ENCODE peak calls at places on chromosome 20, in seven cellular contexts. One of them, this sample, is unnamed.

GRCh38 chr20:33521461-33521860 is 31.6 kb downstream of the CBFA2T2 start:
- DNase-seq in endothelial cell of umbilical vein: no peak
- DNase-seq in IMR-90: no peak
- DNase-seq in A549: no peak
- DNase-seq in HepG2: no peak
- DNase-seq in esophagus squamous epithelium: no peak
- DNase-seq in K562: no peak
- DNase-seq in this sample: no peak

GRCh38 chr20:36644032-36644712 is 1.8 kb downstream of the SLA2 start:
- DNase-seq in endothelial cell of umbilical vein: no peak
- DNase-seq in IMR-90: no peak
- DNase-seq in A549: no peak
- DNase-seq in HepG2: no peak
- DNase-seq in esophagus squamous epithelium: no peak
- DNase-seq in K562: no peak
- DNase-seq in this sample: no peak

GRCh38 chr20:11229772-11230171 is 556.0 kb upstream of the JAG1 start:
- DNase-seq in endothelial cell of umbilical vein: peak; percentile 90
- DNase-seq in IMR-90: peak; percentile 99
- DNase-seq in A549: peak; percentile 66
- DNase-seq in HepG2: no peak
- DNase-seq in esophagus squamous epithelium: no peak
- DNase-seq in K562: no peak
- DNase-seq in this sample: no peak

GRCh38 chr20:54215157-54215789 is 7.4 kb downstream of the PFDN4 start:
- DNase-seq in endothelial cell of umbilical vein: no peak
- DNase-seq in IMR-90: no peak
- DNase-seq in A549: no peak
- DNase-seq in HepG2: no peak
- DNase-seq in esophagus squamous epithelium: no peak
- DNase-seq in K562: no peak
- DNase-seq in this sample: no peak

GRCh38 chr20:35743693-35744491 is 1.8 kb upstream of the RBM39 start:
- DNase-seq in endothelial cell of umbilical vein: peak; percentile 49
- DNase-seq in IMR-90: peak; percentile 31
- DNase-seq in A549: peak; percentile 54
- DNase-seq in HepG2: peak; percentile 79
- DNase-seq in esophagus squamous epithelium: no peak
- DNase-seq in K562: no peak
- DNase-seq in this sample: peak; percentile 41

GRCh38 chr20:58583141-58583540 is 67.9 kb upstream of the APCDD1L start:
- DNase-seq in endothelial cell of umbilical vein: no peak
- DNase-seq in IMR-90: peak; percentile 49
- DNase-seq in A549: no peak
- DNase-seq in HepG2: no peak
- DNase-seq in esophagus squamous epithelium: no peak
- DNase-seq in K562: no peak
- DNase-seq in this sample: no peak

GRCh38 chr20:54221383-54221782 is 13.5 kb downstream of the PFDN4 start:
- DNase-seq in endothelial cell of umbilical vein: no peak
- DNase-seq in IMR-90: no peak
- DNase-seq in A549: no peak
- DNase-seq in HepG2: no peak
- DNase-seq in esophagus squamous epithelium: no peak
- DNase-seq in K562: no peak
- DNase-seq in this sample: no peak

GRCh38 chr20:58753929-58754551 is 61.4 kb downstream of the NPEPL1 start:
- DNase-seq in endothelial cell of umbilical vein: no peak
- DNase-seq in IMR-90: no peak
- DNase-seq in A549: no peak
- DNase-seq in HepG2: no peak
- DNase-seq in esophagus squamous epithelium: no peak
- DNase-seq in K562: no peak
- DNase-seq in this sample: no peak

GRCh38 chr20:48717095-48717958 is 110.5 kb downstream of the PREX1 start:
- DNase-seq in endothelial cell of umbilical vein: no peak
- DNase-seq in IMR-90: no peak
- DNase-seq in A549: no peak
- DNase-seq in HepG2: no peak
- DNase-seq in esophagus squamous epithelium: no peak
- DNase-seq in K562: no peak
- DNase-seq in this sample: no peak

GRCh38 chr20:22402990-22403859 is 181.1 kb downstream of the FOXA2 start:
- DNase-seq in endothelial cell of umbilical vein: no peak
- DNase-seq in IMR-90: no peak
- DNase-seq in A549: peak; percentile 70
- DNase-seq in HepG2: peak; percentile 64
- DNase-seq in esophagus squamous epithelium: no peak
- DNase-seq in K562: no peak
- DNase-seq in this sample: no peak

GRCh38 chr20:35305682-35306556 is 13.7 kb upstream of the FAM83C start:
- DNase-seq in endothelial cell of umbilical vein: peak; percentile 96
- DNase-seq in IMR-90: peak; percentile 100
- DNase-seq in A549: peak; percentile 95
- DNase-seq in HepG2: peak; percentile 92
- DNase-seq in esophagus squamous epithelium: peak; percentile 17
- DNase-seq in K562: peak; percentile 67
- DNase-seq in this sample: peak; percentile 88

GRCh38 chr20:35866446-35867202 is 87.7 kb downstream of the SCAND1 start:
- DNase-seq in endothelial cell of umbilical vein: no peak
- DNase-seq in IMR-90: peak; percentile 81
- DNase-seq in A549: no peak
- DNase-seq in HepG2: no peak
- DNase-seq in esophagus squamous epithelium: no peak
- DNase-seq in K562: no peak
- DNase-seq in this sample: no peak

GRCh38 chr20:10856237-10856636 is 182.4 kb upstream of the JAG1 start:
- DNase-seq in endothelial cell of umbilical vein: peak; percentile 22
- DNase-seq in IMR-90: no peak
- DNase-seq in A549: peak; percentile 89
- DNase-seq in HepG2: peak; percentile 51
- DNase-seq in esophagus squamous epithelium: no peak
- DNase-seq in K562: no peak
- DNase-seq in this sample: no peak

GRCh38 chr20:53737404-53738038 is 143.9 kb upstream of the ZNF217 start:
- DNase-seq in endothelial cell of umbilical vein: peak; percentile 13
- DNase-seq in IMR-90: no peak
- DNase-seq in A549: no peak
- DNase-seq in HepG2: no peak
- DNase-seq in esophagus squamous epithelium: no peak
- DNase-seq in K562: no peak
- DNase-seq in this sample: peak; percentile 37

GRCh38 chr20:35720165-35721123 is 21.2 kb downstream of the ROMO1 start:
- DNase-seq in endothelial cell of umbilical vein: no peak
- DNase-seq in IMR-90: no peak
- DNase-seq in A549: no peak
- DNase-seq in HepG2: no peak
- DNase-seq in esophagus squamous epithelium: no peak
- DNase-seq in K562: no peak
- DNase-seq in this sample: no peak

GRCh38 chr20:60787264-60787663 is 464.8 kb upstream of the CDH4 start:
- DNase-seq in endothelial cell of umbilical vein: no peak
- DNase-seq in IMR-90: no peak
- DNase-seq in A549: no peak
- DNase-seq in HepG2: no peak
- DNase-seq in esophagus squamous epithelium: no peak
- DNase-seq in K562: no peak
- DNase-seq in this sample: no peak

GRCh38 chr20:19757973-19758887 is at the start of gene RIN2:
- DNase-seq in endothelial cell of umbilical vein: peak; percentile 92
- DNase-seq in IMR-90: peak; percentile 87
- DNase-seq in A549: peak; percentile 96
- DNase-seq in HepG2: peak; percentile 86
- DNase-seq in esophagus squamous epithelium: peak; percentile 38
- DNase-seq in K562: peak; percentile 7
- DNase-seq in this sample: peak; percentile 2

GRCh38 chr20:10647471-10647870 is 26.3 kb downstream of the JAG1 start:
- DNase-seq in endothelial cell of umbilical vein: no peak
- DNase-seq in IMR-90: no peak
- DNase-seq in A549: no peak
- DNase-seq in HepG2: peak; percentile 56
- DNase-seq in esophagus squamous epithelium: no peak
- DNase-seq in K562: peak; percentile 13
- DNase-seq in this sample: peak; percentile 18

GRCh38 chr20:48724891-48725588 is 102.8 kb downstream of the PREX1 start:
- DNase-seq in endothelial cell of umbilical vein: no peak
- DNase-seq in IMR-90: no peak
- DNase-seq in A549: no peak
- DNase-seq in HepG2: no peak
- DNase-seq in esophagus squamous epithelium: no peak
- DNase-seq in K562: no peak
- DNase-seq in this sample: no peak

GRCh38 chr20:58310291-58310782 is 822 bp downstream of the RAB22A start:
- DNase-seq in endothelial cell of umbilical vein: peak; percentile 57
- DNase-seq in IMR-90: peak; percentile 14
- DNase-seq in A549: no peak
- DNase-seq in HepG2: peak; percentile 57
- DNase-seq in esophagus squamous epithelium: no peak
- DNase-seq in K562: no peak
- DNase-seq in this sample: no peak

GRCh38 chr20:59994697-59995122 is 36.5 kb downstream of the CDH26 start:
- DNase-seq in endothelial cell of umbilical vein: no peak
- DNase-seq in IMR-90: peak; percentile 20
- DNase-seq in A549: peak; percentile 37
- DNase-seq in HepG2: no peak
- DNase-seq in esophagus squamous epithelium: no peak
- DNase-seq in K562: peak; percentile 39
- DNase-seq in this sample: no peak

DNA sequence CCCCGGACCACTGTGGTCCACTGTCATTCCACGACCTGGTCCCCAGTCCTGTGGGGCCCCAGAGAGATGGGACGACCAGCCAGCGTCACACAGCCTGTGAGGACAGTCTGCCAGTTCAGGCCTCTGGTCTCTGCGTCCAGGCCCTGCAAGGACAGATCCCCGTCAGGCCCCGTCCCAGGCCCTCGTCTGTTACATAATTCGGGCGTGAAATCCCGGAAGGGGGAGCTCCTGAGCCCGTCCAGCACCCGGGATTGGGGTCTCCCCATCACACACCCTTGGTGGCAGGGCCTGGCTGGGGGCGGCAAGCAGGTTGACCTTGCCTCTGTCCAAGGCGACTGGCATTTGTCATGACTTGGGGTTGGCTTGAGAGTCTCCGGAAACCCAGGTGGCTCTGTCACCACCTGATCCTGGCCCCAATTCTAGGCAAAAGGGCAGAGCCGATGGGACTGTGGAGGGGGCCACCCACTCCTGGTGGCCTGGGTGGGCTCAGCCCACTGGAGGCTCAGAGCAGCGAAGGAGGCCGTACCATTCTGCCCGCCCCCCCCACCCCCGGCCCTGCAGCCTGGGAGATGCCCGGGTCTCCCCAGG is 73.8 kb upstream of the GATA5 start:
- DNase-seq in endothelial cell of umbilical vein: no peak
- DNase-seq in IMR-90: no peak
- DNase-seq in A549: no peak
- DNase-seq in HepG2: no peak
- DNase-seq in esophagus squamous epithelium: no peak
- DNase-seq in K562: no peak
- DNase-seq in this sample: no peak
- TF ChIP-seq POLR2A in endothelial cell of umbilical vein: no peak
- TF ChIP-seq POLR2A in IMR-90: no peak
- TF ChIP-seq POLR2A in A549: no peak
- TF ChIP-seq POLR2A in HepG2: no peak
- TF ChIP-seq POLR2A in esophagus squamous epithelium: no peak
- TF ChIP-seq POLR2A in K562: no peak
- TF ChIP-seq POLR2A in this sample: no peak

GRCh38 chr20:2459981-2460751 is 10.4 kb downstream of the SNRPB start:
- DNase-seq in endothelial cell of umbilical vein: no peak
- DNase-seq in IMR-90: no peak
- DNase-seq in A549: no peak
- DNase-seq in HepG2: no peak
- DNase-seq in esophagus squamous epithelium: no peak
- DNase-seq in K562: no peak
- DNase-seq in this sample: no peak
- TF ChIP-seq POLR2A in endothelial cell of umbilical vein: no peak
- TF ChIP-seq POLR2A in IMR-90: no peak
- TF ChIP-seq POLR2A in A549: no peak
- TF ChIP-seq POLR2A in HepG2: peak; percentile 21
- TF ChIP-seq POLR2A in esophagus squamous epithelium: no peak
- TF ChIP-seq POLR2A in K562: peak; percentile 60
- TF ChIP-seq POLR2A in this sample: peak; percentile 17

DNA sequence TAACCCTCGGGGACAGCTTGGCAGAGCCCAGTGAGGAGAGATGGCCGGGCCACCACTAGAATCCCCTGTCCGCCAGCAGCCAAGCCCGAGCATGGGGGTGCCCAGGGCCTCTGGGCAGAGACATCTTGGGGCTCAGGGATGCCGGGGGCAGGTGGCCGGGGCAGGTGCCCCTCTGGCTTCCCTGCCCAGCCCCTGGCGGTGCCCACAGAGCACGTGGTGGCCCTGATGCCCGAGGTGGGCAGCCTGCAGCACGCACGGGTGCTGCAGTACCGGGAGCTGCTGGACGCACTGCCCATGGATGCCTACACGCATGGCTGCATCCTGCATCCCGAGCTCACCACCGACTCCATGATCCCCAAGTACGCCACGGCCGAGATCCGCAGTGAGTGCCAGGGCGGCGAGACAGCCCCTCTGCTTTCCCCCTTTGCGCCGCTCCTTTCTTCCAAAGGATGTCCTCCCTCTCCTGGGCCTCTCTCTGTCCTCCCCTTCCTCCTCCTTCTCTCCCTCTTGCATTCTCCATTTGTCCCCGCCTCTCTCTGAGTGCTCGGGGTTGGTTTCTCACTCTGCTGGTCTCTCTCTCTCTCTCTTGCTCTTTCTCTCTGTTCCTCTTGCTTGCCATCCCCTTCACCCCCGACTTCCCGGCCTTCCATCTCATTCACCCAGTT is 11.2 kb downstream of the GDAP1L1 start:
- DNase-seq in endothelial cell of umbilical vein: no peak
- DNase-seq in IMR-90: no peak
- DNase-seq in A549: no peak
- DNase-seq in HepG2: no peak
- DNase-seq in esophagus squamous epithelium: no peak
- DNase-seq in K562: no peak
- DNase-seq in this sample: no peak
- TF ChIP-seq POLR2A in endothelial cell of umbilical vein: no peak
- TF ChIP-seq POLR2A in IMR-90: no peak
- TF ChIP-seq POLR2A in A549: no peak
- TF ChIP-seq POLR2A in HepG2: no peak
- TF ChIP-seq POLR2A in esophagus squamous epithelium: no peak
- TF ChIP-seq POLR2A in K562: no peak
- TF ChIP-seq POLR2A in this sample: no peak

DNA sequence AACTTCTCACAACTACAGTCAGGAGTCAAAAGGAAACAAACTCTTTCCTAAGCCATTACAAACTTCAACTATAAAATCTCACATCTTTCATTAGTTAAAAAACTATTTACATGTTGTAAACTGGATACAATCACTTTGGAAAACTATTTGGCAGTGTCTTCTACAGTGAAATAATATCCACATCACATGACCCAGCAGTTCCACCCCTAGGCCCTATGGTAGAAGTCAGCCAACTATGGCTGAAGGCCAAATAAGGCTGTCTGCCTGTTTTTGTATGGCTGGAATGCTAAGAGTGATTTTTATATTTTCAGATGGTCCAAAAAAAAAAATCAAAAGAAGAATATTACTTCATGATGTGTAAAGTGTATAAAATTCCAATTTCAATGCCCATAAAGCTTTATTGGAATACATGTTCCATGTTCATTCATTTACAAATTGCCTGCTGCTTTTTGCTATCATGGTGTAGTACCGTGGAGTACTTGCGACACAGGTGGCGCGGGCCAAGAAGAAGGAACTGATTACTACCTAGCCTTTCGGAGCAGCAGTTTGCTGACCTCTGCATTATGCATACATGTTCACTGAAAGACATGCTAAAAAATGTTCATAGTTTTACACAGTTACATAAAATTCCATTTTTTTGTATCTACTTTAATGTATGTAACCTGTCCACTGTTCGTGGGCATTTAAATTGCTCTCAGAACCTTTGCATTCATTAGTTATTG is 129.0 kb downstream of the KIF16B start:
- DNase-seq in endothelial cell of umbilical vein: no peak
- DNase-seq in IMR-90: peak; percentile 9
- DNase-seq in A549: no peak
- DNase-seq in HepG2: no peak
- DNase-seq in esophagus squamous epithelium: no peak
- DNase-seq in K562: no peak
- DNase-seq in this sample: no peak
- TF ChIP-seq POLR2A in endothelial cell of umbilical vein: no peak
- TF ChIP-seq POLR2A in IMR-90: no peak
- TF ChIP-seq POLR2A in A549: no peak
- TF ChIP-seq POLR2A in HepG2: no peak
- TF ChIP-seq POLR2A in esophagus squamous epithelium: no peak
- TF ChIP-seq POLR2A in K562: no peak
- TF ChIP-seq POLR2A in this sample: no peak

This sample was measured in erythroblast.